ENCODE peak calls at places on chromosome 14, in five cellular contexts. One of them, this sample, is unnamed.

GRCh38 chr14:61444215-61444768 is 122.9 kb downstream of the PRKCH start:
- DNase-seq in A549: no peak
- DNase-seq in SK-N-SH: no peak
- DNase-seq in K562: peak
- DNase-seq in GM12878: no peak
- DNase-seq in this sample: no peak

GRCh38 chr14:30330452-30330851 is 228.5 kb upstream of the G2E3 start:
- DNase-seq in A549: no peak
- DNase-seq in SK-N-SH: peak
- DNase-seq in K562: peak
- DNase-seq in GM12878: no peak
- DNase-seq in this sample: no peak

GRCh38 chr14:79256311-79256879 is 954.9 kb downstream of the DIO2 start:
- DNase-seq in A549: no peak
- DNase-seq in SK-N-SH: no peak
- DNase-seq in K562: no peak
- DNase-seq in GM12878: no peak
- DNase-seq in this sample: no peak

GRCh38 chr14:24605435-24606190 is 3.9 kb downstream of the GZMH start:
- DNase-seq in A549: peak
- DNase-seq in SK-N-SH: peak
- DNase-seq in K562: peak
- DNase-seq in GM12878: no peak
- DNase-seq in this sample: no peak

GRCh38 chr14:105495990-105496830 is 5.2 kb downstream of the TEDC1 start:
- DNase-seq in A549: no peak
- DNase-seq in SK-N-SH: no peak
- DNase-seq in K562: no peak
- DNase-seq in GM12878: no peak
- DNase-seq in this sample: no peak

GRCh38 chr14:105495101-105495989 is 4.3 kb downstream of the TEDC1 start:
- DNase-seq in A549: no peak
- DNase-seq in SK-N-SH: no peak
- DNase-seq in K562: no peak
- DNase-seq in GM12878: no peak
- DNase-seq in this sample: no peak

GRCh38 chr14:88379706-88380343 is 5.6 kb upstream of the SPATA7 start:
- DNase-seq in A549: no peak
- DNase-seq in SK-N-SH: no peak
- DNase-seq in K562: no peak
- DNase-seq in GM12878: no peak
- DNase-seq in this sample: no peak

GRCh38 chr14:54798465-54799124 is 104.0 kb downstream of the GCH1 start:
- DNase-seq in A549: no peak
- DNase-seq in SK-N-SH: no peak
- DNase-seq in K562: no peak
- DNase-seq in GM12878: no peak
- DNase-seq in this sample: no peak

GRCh38 chr14:103511022-103511693 is 11.5 kb downstream of the CKB start:
- DNase-seq in A549: no peak
- DNase-seq in SK-N-SH: no peak
- DNase-seq in K562: no peak
- DNase-seq in GM12878: no peak
- DNase-seq in this sample: no peak

GRCh38 chr14:96201157-96201556 is 3.5 kb upstream of the BDKRB2 start:
- DNase-seq in A549: no peak
- DNase-seq in SK-N-SH: no peak
- DNase-seq in K562: no peak
- DNase-seq in GM12878: no peak
- DNase-seq in this sample: no peak

GRCh38 chr14:73740921-73741326 is 26.7 kb upstream of the PNMA1 start:
- DNase-seq in A549: no peak
- DNase-seq in SK-N-SH: peak
- DNase-seq in K562: peak
- DNase-seq in GM12878: no peak
- DNase-seq in this sample: no peak

GRCh38 chr14:102770910-102771543 is 6.2 kb upstream of the TRAF3 start:
- DNase-seq in A549: no peak
- DNase-seq in SK-N-SH: no peak
- DNase-seq in K562: no peak
- DNase-seq in GM12878: no peak
- DNase-seq in this sample: no peak

GRCh38 chr14:71049435-71050147 is 142.3 kb downstream of the PCNX1 start:
- DNase-seq in A549: no peak
- DNase-seq in SK-N-SH: peak
- DNase-seq in K562: no peak
- DNase-seq in GM12878: no peak
- DNase-seq in this sample: peak

GRCh38 chr14:94612174-94612573 is at the start of gene SERPINA3:
- DNase-seq in A549: no peak
- DNase-seq in SK-N-SH: no peak
- DNase-seq in K562: no peak
- DNase-seq in GM12878: no peak
- DNase-seq in this sample: peak

GRCh38 chr14:52792097-52792415 is 649 bp upstream of the GNPNAT1 start:
- DNase-seq in A549: no peak
- DNase-seq in SK-N-SH: no peak
- DNase-seq in K562: no peak
- DNase-seq in GM12878: no peak
- DNase-seq in this sample: no peak

GRCh38 chr14:104868060-104868740 is 3.1 kb downstream of the CEP170B start:
- DNase-seq in A549: no peak
- DNase-seq in SK-N-SH: no peak
- DNase-seq in K562: no peak
- DNase-seq in GM12878: no peak
- DNase-seq in this sample: no peak

GRCh38 chr14:22841769-22842168 is 5.4 kb downstream of the MMP14 start:
- DNase-seq in A549: no peak
- DNase-seq in SK-N-SH: no peak
- DNase-seq in K562: no peak
- DNase-seq in GM12878: no peak
- DNase-seq in this sample: no peak

GRCh38 chr14:56170877-56171422 is 52.7 kb downstream of the PELI2 start:
- DNase-seq in A549: no peak
- DNase-seq in SK-N-SH: no peak
- DNase-seq in K562: no peak
- DNase-seq in GM12878: no peak
- DNase-seq in this sample: no peak

GRCh38 chr14:87088588-87088987 is 904.4 kb downstream of the GALC start:
- DNase-seq in A549: no peak
- DNase-seq in SK-N-SH: no peak
- DNase-seq in K562: no peak
- DNase-seq in GM12878: no peak
- DNase-seq in this sample: no peak

GRCh38 chr14:90426663-90427062 is 29.8 kb downstream of the CALM1 start:
- DNase-seq in A549: no peak
- DNase-seq in SK-N-SH: peak
- DNase-seq in K562: peak
- DNase-seq in GM12878: no peak
- DNase-seq in this sample: no peak
- TF ChIP-seq RAD21 in A549: no peak
- TF ChIP-seq RAD21 in SK-N-SH: peak
- TF ChIP-seq RAD21 in K562: no peak
- TF ChIP-seq RAD21 in GM12878: no peak
- TF ChIP-seq RAD21 in this sample: no peak

DNA sequence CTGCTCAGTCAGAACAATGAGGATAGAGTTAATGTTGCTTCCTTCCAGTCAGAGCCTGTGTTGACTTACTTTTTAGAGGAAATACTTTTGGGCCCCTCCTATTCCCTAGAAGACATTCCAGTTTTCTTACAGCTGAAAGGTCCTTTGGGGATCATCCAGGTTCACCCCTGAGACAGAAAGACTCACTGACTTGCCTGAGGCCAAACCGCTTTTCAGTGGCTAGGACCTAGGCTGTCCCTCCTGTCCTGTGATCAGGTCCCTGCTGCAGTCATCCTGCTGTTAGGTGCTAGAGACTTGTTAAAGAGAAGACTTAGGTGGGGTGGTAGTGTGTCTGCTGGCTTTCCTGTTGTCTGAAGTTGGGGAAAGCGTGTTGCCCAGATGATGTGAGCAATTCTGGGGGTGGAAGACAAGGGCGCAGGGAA is 39.6 kb downstream of the SUSD6 start:
- DNase-seq in A549: no peak
- DNase-seq in SK-N-SH: no peak
- DNase-seq in K562: no peak
- DNase-seq in GM12878: no peak
- DNase-seq in this sample: no peak
- TF ChIP-seq RCOR1 in A549: no peak
- TF ChIP-seq RCOR1 in SK-N-SH: no peak
- TF ChIP-seq RCOR1 in K562: no peak
- TF ChIP-seq RCOR1 in GM12878: no peak
- TF ChIP-seq RCOR1 in this sample: no peak

DNA sequence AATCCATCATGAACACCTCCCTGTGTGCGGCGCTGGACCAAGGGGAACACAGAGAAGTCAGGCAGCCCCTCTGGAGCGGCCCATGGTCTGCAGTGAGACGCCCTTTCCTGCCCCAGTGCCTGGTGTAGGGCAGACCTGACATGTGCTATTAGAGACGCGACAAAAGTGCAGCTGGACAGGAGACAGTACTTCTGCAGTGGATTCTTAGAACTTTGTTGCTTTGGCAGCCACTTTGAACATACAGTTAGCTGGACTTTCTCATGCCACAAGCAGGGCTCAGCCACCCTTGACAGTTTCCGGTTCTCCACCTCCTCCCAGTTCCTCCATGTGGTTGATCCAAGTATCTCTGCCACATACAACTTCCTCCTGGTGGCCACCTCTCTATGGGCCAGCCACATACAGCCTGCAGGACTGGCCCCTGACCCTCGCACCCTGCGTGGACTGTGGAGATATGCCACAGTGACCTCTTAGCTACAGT is 45.9 kb downstream of the LGMN start:
- DNase-seq in A549: no peak
- DNase-seq in SK-N-SH: no peak
- DNase-seq in K562: no peak
- DNase-seq in GM12878: peak
- DNase-seq in this sample: no peak
- TF ChIP-seq RAD21 in A549: no peak
- TF ChIP-seq RAD21 in SK-N-SH: no peak
- TF ChIP-seq RAD21 in K562: no peak
- TF ChIP-seq RAD21 in GM12878: no peak
- TF ChIP-seq RAD21 in this sample: no peak

DNA sequence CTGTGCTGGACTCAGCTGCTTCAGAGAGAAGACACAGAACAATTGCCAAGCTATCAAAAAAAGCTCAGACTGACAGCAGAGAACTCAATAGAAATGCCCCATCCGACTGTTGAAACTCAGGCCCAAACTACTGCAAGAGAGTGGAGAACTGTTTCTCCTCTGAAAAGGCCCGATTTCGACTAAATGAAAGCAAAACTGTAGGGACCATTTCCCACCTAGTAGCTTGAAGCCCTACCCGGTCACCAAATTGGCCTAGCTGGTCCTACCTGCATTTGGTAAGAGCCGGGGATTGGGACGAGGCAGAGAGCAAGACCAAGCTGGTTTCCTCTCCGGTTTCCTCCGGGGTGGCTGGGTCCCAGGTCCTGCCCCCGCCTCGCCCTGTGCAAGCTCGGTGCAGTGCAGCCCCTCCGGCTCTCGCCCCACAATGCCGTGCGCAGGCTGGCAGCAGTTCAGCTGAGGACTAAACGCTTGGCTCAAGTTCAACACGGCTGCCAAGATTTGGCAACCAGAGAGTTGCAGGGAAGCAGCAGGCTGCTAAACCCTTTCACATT is 1180.6 kb downstream of the VRK1 start:
- DNase-seq in A549: no peak
- DNase-seq in SK-N-SH: peak
- DNase-seq in K562: no peak
- DNase-seq in GM12878: no peak
- DNase-seq in this sample: no peak
- TF ChIP-seq RCOR1 in A549: no peak
- TF ChIP-seq RCOR1 in SK-N-SH: no peak
- TF ChIP-seq RCOR1 in K562: no peak
- TF ChIP-seq RCOR1 in GM12878: no peak
- TF ChIP-seq RCOR1 in this sample: no peak

GRCh38 chr14:57656853-57657252 is 163.2 kb upstream of the CCDC198 start:
- DNase-seq in A549: no peak
- DNase-seq in SK-N-SH: no peak
- DNase-seq in K562: no peak
- DNase-seq in GM12878: no peak
- DNase-seq in this sample: no peak

GRCh38 chr14:57657487-57657886 is 163.8 kb upstream of the CCDC198 start:
- DNase-seq in A549: no peak
- DNase-seq in SK-N-SH: no peak
- DNase-seq in K562: no peak
- DNase-seq in GM12878: no peak
- DNase-seq in this sample: peak
- TF ChIP-seq RAD21 in A549: no peak
- TF ChIP-seq RAD21 in SK-N-SH: no peak
- TF ChIP-seq RAD21 in K562: no peak
- TF ChIP-seq RAD21 in GM12878: no peak
- TF ChIP-seq RAD21 in this sample: no peak

GRCh38 chr14:100386846-100387245 is 63.7 kb downstream of the SLC25A47 start:
- DNase-seq in A549: no peak
- DNase-seq in SK-N-SH: no peak
- DNase-seq in K562: no peak
- DNase-seq in GM12878: no peak
- DNase-seq in this sample: no peak

GRCh38 chr14:100383727-100384158 is 60.6 kb downstream of the SLC25A47 start:
- DNase-seq in A549: peak
- DNase-seq in SK-N-SH: peak
- DNase-seq in K562: peak
- DNase-seq in GM12878: no peak
- DNase-seq in this sample: peak

GRCh38 chr14:100384277-100384676 is 61.1 kb downstream of the SLC25A47 start:
- DNase-seq in A549: no peak
- DNase-seq in SK-N-SH: no peak
- DNase-seq in K562: no peak
- DNase-seq in GM12878: no peak
- DNase-seq in this sample: no peak

GRCh38 chr14:100386121-100386520 is 63.0 kb downstream of the SLC25A47 start:
- DNase-seq in A549: no peak
- DNase-seq in SK-N-SH: no peak
- DNase-seq in K562: no peak
- DNase-seq in GM12878: no peak
- DNase-seq in this sample: peak

GRCh38 chr14:100384819-100385813 is 62.0 kb downstream of the SLC25A47 start:
- DNase-seq in A549: peak
- DNase-seq in SK-N-SH: peak
- DNase-seq in K562: peak
- DNase-seq in GM12878: no peak
- DNase-seq in this sample: peak
- TF ChIP-seq RCOR1 in A549: no peak
- TF ChIP-seq RCOR1 in SK-N-SH: no peak
- TF ChIP-seq RCOR1 in K562: no peak
- TF ChIP-seq RCOR1 in GM12878: no peak
- TF ChIP-seq RCOR1 in this sample: no peak

This sample was measured in IMR-90.